ENCODE peak calls at places on chromosomes 2 and 18, in ten cellular contexts. V, X, I, Z, C, A, R, G, P and T are unnamed samples.

GRCh38 chr2:228675715-228676114 is 494.2 kb upstream of the SPHKAP start:
- DNase-seq in V (no peak), X (no peak), I (no peak), Z (no peak), C (no peak), A (no peak), R (no peak), G (no peak), P (no peak), T (no peak)

GRCh38 chr2:62112192-62112591 is 83.7 kb upstream of the B3GNT2 start:
- DNase-seq in V (no peak), X (no peak), I (no peak), Z (no peak), C (no peak), A (peak; percentile 3), R (no peak), G (no peak), P (peak; percentile 6), T (no peak)

GRCh38 chr2:180033993-180034894 is 27.1 kb upstream of the CWC22 start:
- DNase-seq in V (no peak), X (no peak), I (no peak), Z (no peak), C (no peak), A (peak; percentile 45), R (no peak), G (no peak), P (peak; percentile 57), T (peak; percentile 70)

GRCh38 chr2:192377174-192377573 is 182.4 kb upstream of the TMEFF2 start:
- DNase-seq in V (no peak), X (no peak), I (no peak), Z (no peak), C (no peak), A (no peak), R (no peak), G (no peak), P (no peak), T (no peak)

GRCh38 chr2:46873632-46874068 is 42.0 kb downstream of the MCFD2 start:
- DNase-seq in V (no peak), X (peak; percentile 45), I (no peak), Z (no peak), C (peak; percentile 8), A (peak; percentile 65), R (peak; percentile 43), G (no peak), P (peak; percentile 94), T (peak; percentile 80)

GRCh38 chr2:138504546-138505239 is 3.1 kb downstream of the SPOPL start:
- DNase-seq in V (no peak), X (no peak), I (peak; percentile 5), Z (no peak), C (no peak), A (no peak), R (no peak), G (no peak), P (no peak), T (no peak)

GRCh38 chr2:205712508-205712907 is 30.2 kb downstream of the NRP2 start:
- DNase-seq in V (no peak), X (peak; percentile 31), I (no peak), Z (no peak), C (no peak), A (peak; percentile 68), R (no peak), G (no peak), P (peak; percentile 67), T (no peak)

GRCh38 chr18:39558658-39559057 is 1993.1 kb upstream of the CELF4 start:
- DNase-seq in V (no peak), X (no peak), I (no peak), Z (no peak), C (no peak), A (no peak), R (no peak), G (no peak), P (peak; percentile 75), T (peak; percentile 29)

GRCh38 chr2:18218160-18218933 is 339.9 kb downstream of the KCNS3 start:
- DNase-seq in V (no peak), X (no peak), I (no peak), Z (no peak), C (no peak), A (no peak), R (no peak), G (no peak), P (no peak), T (no peak)

GRCh38 chr2:174004900-174005605 is 39.9 kb upstream of the SP3 start:
- DNase-seq in V (no peak), X (peak; percentile 19), I (no peak), Z (no peak), C (no peak), A (no peak), R (peak; percentile 43), G (no peak), P (peak; percentile 91), T (peak; percentile 84)

GRCh38 chr2:11983870-11984269 is 237.4 kb downstream of the LPIN1 start:
- DNase-seq in V (no peak), X (no peak), I (no peak), Z (no peak), C (no peak), A (no peak), R (no peak), G (no peak), P (no peak), T (no peak)

GRCh38 chr2:219783551-219783950 is 156.1 kb downstream of the SLC4A3 start:
- DNase-seq in V (no peak), X (no peak), I (no peak), Z (no peak), C (no peak), A (no peak), R (no peak), G (no peak), P (no peak), T (no peak)

GRCh38 chr2:238986491-238987351 is 138.8 kb downstream of the TWIST2 start:
- DNase-seq in V (no peak), X (no peak), I (no peak), Z (no peak), C (no peak), A (no peak), R (no peak), G (no peak), P (no peak), T (no peak)

GRCh38 chr18:58394046-58394445 is 234.8 kb downstream of the ALPK2 start:
- DNase-seq in V (no peak), X (no peak), I (no peak), Z (no peak), C (no peak), A (no peak), R (no peak), G (no peak), P (peak; percentile 90), T (peak; percentile 27)

GRCh38 chr2:159573846-159574245 is 42.5 kb downstream of the BAZ2B start:
- DNase-seq in V (no peak), X (no peak), I (no peak), Z (no peak), C (no peak), A (no peak), R (no peak), G (no peak), P (no peak), T (no peak)